ENCODE peak calls at places on chromosome 11, in ten cellular contexts. D is activated T-helper 1 cell treated with anti-CD3 and anti-CD28 coated beads, Interleukin-2, amount 50 U/mL, for 16 hours; M is lower leg skin; A is left ventricle myocardium inferior; V is HFFc6; G is fibroblast of the aortic adventitia; L is SW480; X is NCI-H1694; T is CD8-positive, alpha-beta T cell; J is NCI-H1436. E is an unnamed sample.
A peak's percentile ranks its signal among the peaks of the same experiment; 100 is the strongest.

GRCh38 chr11:72744474-72744873 is 7.7 kb downstream of the ARAP1 start:
- DNase-seq in D (no peak), T (no peak), A (no peak), V (no peak), G (no peak), X (no peak), J (no peak), M (no peak), L (no peak), E (no peak)

GRCh38 chr11:125554038-125554437 is 15.2 kb upstream of the EI24 start:
- DNase-seq in T (no peak), V (no peak), M (no peak), X (no peak), A (no peak), J (no peak), L (no peak), D (no peak), G (no peak), E (no peak)

GRCh38 chr11:127470485-127470884 is 469.9 kb upstream of the KIRREL3 start:
- DNase-seq in G (no peak), T (no peak), V (peak; percentile 4), L (peak; percentile 9), J (no peak), D (no peak), X (no peak), M (no peak), A (no peak), E (no peak)

GRCh38 chr11:13169709-13170108 is 107.9 kb upstream of the BMAL1 start:
- DNase-seq in L (peak; percentile 48), J (no peak), T (no peak), X (no peak), A (no peak), V (peak; percentile 80), M (no peak), G (peak; percentile 95), D (no peak), E (peak; percentile 76)

GRCh38 chr11:76670475-76671235 is at the start of gene LRRC32:
- DNase-seq in L (no peak), M (peak; percentile 92), X (no peak), A (peak; percentile 75), T (peak; percentile 26), D (no peak), J (no peak), V (no peak), G (no peak), E (no peak)

GRCh38 chr11:73233704-73234402 is 15.8 kb downstream of the P2RY2 start:
- DNase-seq in M (peak; percentile 76), V (no peak), T (no peak), D (no peak), A (no peak), J (no peak), G (peak; percentile 12), X (no peak), L (no peak), E (no peak)

GRCh38 chr11:118907749-118908106 is 18.0 kb downstream of the BCL9L start:
- DNase-seq in V (no peak), A (no peak), M (no peak), X (no peak), J (no peak), L (no peak), G (no peak), D (no peak), T (no peak), E (no peak)

GRCh38 chr11:66346476-66347424 is 679 bp downstream of the B4GAT1 start:
- DNase-seq in M (peak; percentile 86), D (no peak), A (no peak), G (no peak), V (no peak), L (peak; percentile 21), T (no peak), J (no peak), X (no peak), E (no peak)

GRCh38 chr11:96338910-96339703 is 3.9 kb downstream of the MAML2 start:
- DNase-seq in T (peak; percentile 46), L (no peak), A (peak; percentile 31), G (peak; percentile 87), M (peak; percentile 89), J (no peak), X (no peak), D (no peak), V (peak; percentile 46), E (no peak)